ENCODE peak calls at places on chromosomes 11 and 22, in four cellular contexts. Q is K562, D is HL-60, A is GM12878. G is an unnamed sample.

GRCh38 chr22:30733081-30733680 is 38.5 kb downstream of the OSBP2 start:
- DNase-seq in Q (no peak), D (peak; percentile 25), A (no peak), G (no peak)

GRCh38 chr22:20444325-20444724 is 6.7 kb upstream of the SCARF2 start:
- DNase-seq in Q (no peak), D (no peak), A (no peak), G (no peak)

GRCh38 chr11:124897681-124898680 is at the start of gene ROBO4:
- DNase-seq in Q (no peak), D (no peak), A (no peak), G (no peak)

GRCh38 chr11:47325271-47326041 is 27.0 kb downstream of the MYBPC3 start:
- DNase-seq in Q (no peak), D (no peak), A (no peak), G (no peak)

GRCh38 chr11:62044639-62045121 is 77.2 kb upstream of the FTH1 start:
- DNase-seq in Q (no peak), D (no peak), A (no peak), G (no peak)

GRCh38 chr22:46593211-46593676 is 26.9 kb upstream of the GRAMD4 start:
- DNase-seq in Q (no peak), D (peak; percentile 94), A (no peak), G (no peak)

GRCh38 chr11:84922836-84923235 is 704.3 kb downstream of the DLG2 start:
- DNase-seq in Q (no peak), D (no peak), A (no peak), G (no peak)

GRCh38 chr11:65493367-65494176 is 5.3 kb upstream of the MALAT1 start:
- DNase-seq in Q (peak; percentile 85), D (no peak), A (no peak), G (no peak)

GRCh38 chr11:3134218-3134621 is 30.9 kb downstream of the OSBPL5 start:
- DNase-seq in Q (no peak), D (no peak), A (no peak), G (no peak)

GRCh38 chr11:94794287-94795168 is 26.4 kb downstream of the AMOTL1 start:
- DNase-seq in Q (peak; percentile 89), D (no peak), A (no peak), G (no peak)

GRCh38 chr11:9160166-9160565 is 68.8 kb upstream of the SCUBE2 start:
- DNase-seq in Q (no peak), D (peak; percentile 42), A (no peak), G (no peak)

GRCh38 chr11:110289472-110289871 is 6.9 kb downstream of the RDX start:
- DNase-seq in Q (no peak), D (no peak), A (no peak), G (no peak)

GRCh38 chr11:120431633-120432032 is 79.9 kb upstream of the GRIK4 start:
- DNase-seq in Q (peak; percentile 41), D (no peak), A (no peak), G (no peak)

GRCh38 chr11:102521121-102521520 is 9.4 kb downstream of the MMP7 start:
- DNase-seq in Q (no peak), D (no peak), A (no peak), G (no peak)

GRCh38 chr22:33811686-33812085 is 108.6 kb downstream of the LARGE1 start:
- DNase-seq in Q (no peak), D (no peak), A (no peak), G (no peak)

GRCh38 chr11:62077136-62077535 is 46.7 kb upstream of the INCENP start:
- DNase-seq in Q (no peak), D (no peak), A (no peak), G (no peak)

GRCh38 chr22:30782613-30783012 is 87.9 kb downstream of the OSBP2 start:
- DNase-seq in Q (no peak), D (no peak), A (no peak), G (no peak)

GRCh38 chr11:77113382-77114088 is 10.9 kb downstream of the OMP start:
- DNase-seq in Q (peak; percentile 58), D (peak; percentile 21), A (no peak), G (peak; percentile 61)

GRCh38 chr11:2587976-2588748 is 111.6 kb downstream of the KCNQ1OT1 start:
- DNase-seq in Q (no peak), D (no peak), A (no peak), G (peak; percentile 10)

GRCh38 chr11:56950510-56950909 is 38.2 kb upstream of the OR5AK2 start:
- DNase-seq in Q (no peak), D (no peak), A (no peak), G (no peak)

GRCh38 chr11:126391970-126392637 is 36.6 kb downstream of the ST3GAL4 start:
- DNase-seq in Q (peak; percentile 50), D (peak; percentile 83), A (peak; percentile 35), G (no peak)

GRCh38 chr11:133343951-133344350 is 188.3 kb downstream of the OPCML start:
- DNase-seq in Q (no peak), D (no peak), A (no peak), G (no peak)

GRCh38 chr11:2426826-2427521 is 17.3 kb downstream of the TRPM5 start:
- DNase-seq in Q (no peak), D (no peak), A (no peak), G (no peak)

GRCh38 chr11:88326112-88326511 is 11.4 kb downstream of the CTSC start:
- DNase-seq in Q (no peak), D (no peak), A (no peak), G (no peak)

GRCh38 chr11:82858556-82859091 is 41.6 kb downstream of the PRCP start:
- DNase-seq in Q (no peak), D (no peak), A (no peak), G (no peak)

GRCh38 chr11:8809605-8810272 is 101.2 kb upstream of the AKIP1 start:
- DNase-seq in Q (no peak), D (no peak), A (no peak), G (no peak)

GRCh38 chr11:103800406-103801114 is 235.9 kb upstream of the DDI1 start:
- DNase-seq in Q (no peak), D (no peak), A (no peak), G (no peak)

GRCh38 chr22:20514658-20515406 is 7.4 kb downstream of the MED15 start:
- DNase-seq in Q (no peak), D (no peak), A (no peak), G (no peak)

GRCh38 chr11:103609117-103610066 is 427.0 kb upstream of the DDI1 start:
- DNase-seq in Q (no peak), D (no peak), A (no peak), G (no peak)

GRCh38 chr22:22593964-22594656 is 35.0 kb upstream of the PRAME start:
- DNase-seq in Q (peak; percentile 98), D (peak; percentile 45), A (no peak), G (peak; percentile 37)

GRCh38 chr22:17789379-17790200 is 15.3 kb upstream of the BID start:
- DNase-seq in Q (no peak), D (no peak), A (no peak), G (no peak)

GRCh38 chr11:76212086-76213035 is 6.1 kb upstream of the WNT11 start:
- DNase-seq in Q (no peak), D (no peak), A (no peak), G (no peak)

GRCh38 chr22:20549232-20549841 is 41.9 kb downstream of the MED15 start:
- DNase-seq in Q (peak; percentile 49), D (no peak), A (no peak), G (no peak)

DNA sequence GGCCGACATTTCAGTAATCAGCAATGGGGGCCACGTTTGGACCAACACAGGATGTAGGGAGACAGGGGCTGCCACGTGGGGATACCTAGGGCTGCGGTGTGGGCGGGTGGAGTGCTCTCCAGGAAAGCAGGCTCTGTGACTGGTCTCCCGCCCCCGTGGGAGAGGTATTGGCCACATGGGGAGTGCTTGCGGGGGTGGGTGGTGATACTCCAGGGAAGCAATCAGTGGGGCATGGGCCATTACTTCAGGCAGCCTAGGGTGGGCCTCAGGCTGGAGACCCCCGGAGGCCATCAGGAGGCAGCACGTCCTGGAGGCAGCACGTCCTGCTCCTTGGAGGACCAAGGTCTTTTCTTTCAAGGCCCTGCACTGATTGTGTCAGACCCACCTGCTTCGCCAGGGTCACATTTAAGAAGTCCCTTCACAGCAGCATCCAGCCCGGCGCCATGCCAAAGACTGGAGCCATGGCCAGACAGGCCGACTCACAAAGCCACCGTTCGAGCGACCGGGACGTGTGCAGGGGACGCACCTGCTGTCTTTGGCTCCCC is 3.0 kb upstream of the MUC2 start:
- DNase-seq in Q (no peak), D (no peak), A (no peak), G (no peak)
- TF ChIP-seq SPI1 in Q (no peak), D (no peak), A (no peak), G (no peak)

DNA sequence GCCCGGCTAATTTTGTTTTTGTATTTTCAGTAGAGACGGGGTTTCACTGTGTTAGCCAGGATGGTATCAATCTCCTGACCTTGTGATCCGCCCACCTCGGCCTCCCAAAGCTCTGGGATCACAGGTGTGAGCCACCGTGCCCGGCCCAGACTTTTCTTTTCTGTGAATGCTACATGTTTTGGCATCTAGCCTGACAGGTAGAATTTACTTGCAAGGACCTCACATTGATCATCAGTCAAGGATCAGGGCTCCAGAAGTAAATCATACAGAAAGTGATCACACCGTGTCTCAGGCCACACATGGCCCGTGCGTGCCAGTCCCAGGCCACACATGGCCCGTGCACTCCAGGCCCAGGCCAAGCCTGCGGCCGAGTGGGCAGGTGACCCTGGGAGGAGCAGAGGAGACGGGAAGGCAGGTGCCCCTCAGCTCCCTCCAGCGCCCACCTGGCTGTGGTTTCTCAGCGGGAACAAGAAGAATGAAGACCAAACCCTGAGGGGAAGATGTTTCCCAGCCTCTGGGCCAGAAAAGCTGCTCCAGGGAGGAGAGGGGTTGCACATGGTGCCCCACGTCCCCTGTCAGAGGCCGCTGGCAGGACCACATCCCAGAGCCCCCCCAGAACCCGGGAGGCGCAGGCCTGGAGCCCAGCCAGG is 76.2 kb downstream of the BRD1 start:
- DNase-seq in Q (no peak), D (no peak), A (no peak), G (no peak)
- TF ChIP-seq SPI1 in Q (no peak), D (no peak), A (no peak), G (no peak)

GRCh38 chr22:35219012-35219411 is 38.3 kb upstream of the HMGXB4 start:
- DNase-seq in Q (peak; percentile 56), D (no peak), A (no peak), G (no peak)
- TF ChIP-seq SPI1 in Q (no peak), D (no peak), A (no peak), G (no peak)

GRCh38 chr11:101428918-101429317 is 154.9 kb downstream of the TRPC6 start:
- DNase-seq in Q (no peak), D (no peak), A (no peak), G (no peak)
- TF ChIP-seq SPI1 in Q (no peak), D (no peak), A (no peak), G (no peak)

GRCh38 chr11:118988280-118988679 is 9.7 kb upstream of the CENATAC start:
- DNase-seq in Q (no peak), D (no peak), A (no peak), G (no peak)
- TF ChIP-seq SPI1 in Q (no peak), D (no peak), A (no peak), G (no peak)

GRCh38 chr11:72378704-72379383 is 55.5 kb downstream of the CLPB start:
- DNase-seq in Q (no peak), D (no peak), A (no peak), G (no peak)
- TF ChIP-seq SPI1 in Q (no peak), D (no peak), A (no peak), G (no peak)

GRCh38 chr22:44667276-44667675 is 34.7 kb upstream of the PRR5 start:
- DNase-seq in Q (no peak), D (no peak), A (no peak), G (no peak)
- TF ChIP-seq SPI1 in Q (no peak), D (no peak), A (no peak), G (no peak)

GRCh38 chr11:111833524-111833923 is 37.9 kb downstream of the ALG9 start:
- DNase-seq in Q (peak; percentile 16), D (no peak), A (no peak), G (no peak)
- TF ChIP-seq SPI1 in Q (no peak), D (no peak), A (no peak), G (no peak)

GRCh38 chr22:25350551-25350971 is 131.1 kb downstream of the CRYBB2 start:
- DNase-seq in Q (no peak), D (no peak), A (no peak), G (no peak)
- TF ChIP-seq SPI1 in Q (no peak), D (no peak), A (no peak), G (no peak)

G was measured in GM12891.